ENCODE peak calls at places on chromosomes 3 and 15, in eight cellular contexts. T, E, M, D, G, J, Q and C are unnamed samples.

GRCh38 chr3:13504161-13504831 is 24.2 kb downstream of the HDAC11 start:
- DNase-seq in G (no peak), M (no peak), J (no peak), Q (no peak), T (no peak), D (peak), E (no peak), C (no peak)

GRCh38 chr3:128316456-128316855 is 150.2 kb downstream of the DNAJB8 start:
- DNase-seq in T (peak), D (no peak), M (peak), E (no peak), G (no peak), Q (peak), J (no peak), C (no peak)

GRCh38 chr3:190044142-190044541 is 76.6 kb downstream of the P3H2 start:
- DNase-seq in M (no peak), T (no peak), E (no peak), D (no peak), J (no peak), Q (no peak), G (no peak), C (no peak)

GRCh38 chr15:80461370-80462060 is 57.3 kb downstream of the ARNT2 start:
- DNase-seq in M (no peak), T (no peak), E (no peak), Q (no peak), D (peak), G (no peak), J (no peak), C (no peak)

GRCh38 chr15:80188293-80188692 is 35.5 kb downstream of the FAH start:
- DNase-seq in T (no peak), Q (no peak), J (no peak), G (no peak), D (peak), M (no peak), E (no peak), C (no peak)

GRCh38 chr3:184741798-184742675 is 30.2 kb upstream of the MAGEF1 start:
- DNase-seq in E (no peak), J (no peak), G (no peak), T (no peak), D (no peak), Q (no peak), M (no peak), C (no peak)

GRCh38 chr15:65066001-65066634 is 1.7 kb downstream of the RASL12 start:
- DNase-seq in D (peak), E (no peak), G (no peak), J (no peak), Q (no peak), M (no peak), T (no peak), C (no peak)

GRCh38 chr15:76060098-76060989 is 559 bp downstream of the TMEM266 start:
- DNase-seq in M (peak), G (peak), D (no peak), J (peak), T (peak), E (no peak), Q (no peak), C (no peak)

GRCh38 chr15:58070801-58071418 is 5.4 kb upstream of the ALDH1A2 start:
- DNase-seq in G (peak), J (no peak), E (peak), M (peak), Q (no peak), D (peak), T (no peak), C (peak)

GRCh38 chr3:120348065-120348980 is 831 bp downstream of the LRRC58 start:
- DNase-seq in M (peak), E (no peak), T (peak), Q (peak), D (peak), J (peak), G (no peak), C (peak)

GRCh38 chr3:73381551-73381950 is 243.2 kb downstream of the PDZRN3 start:
- DNase-seq in M (no peak), D (no peak), G (no peak), E (no peak), J (no peak), T (no peak), Q (no peak), C (no peak)